ENCODE peak calls at places on chromosomes 6 and 20, in four cellular contexts. Z is HEK293T, A is HepG2, P is K562. Q is an unnamed sample.

GRCh38 chr6:14444296-14444993 is 326.9 kb downstream of the CD83 start:
- DNase-seq in A (no peak), Z (no peak), P (no peak), Q (no peak)

GRCh38 chr6:63805808-63806572 is 170.4 kb downstream of the PHF3 start:
- DNase-seq in Z (no peak), P (no peak), A (peak), Q (no peak)

GRCh38 chr6:158715330-158716311 is 65.8 kb downstream of the SYTL3 start:
- DNase-seq in P (no peak), Z (no peak), A (no peak), Q (no peak)

GRCh38 chr6:157779705-157780604 is 43.1 kb upstream of the SNX9 start:
- DNase-seq in Z (no peak), A (no peak), P (no peak), Q (no peak)

GRCh38 chr6:123380257-123380656 is 256.5 kb downstream of the TRDN start:
- DNase-seq in Z (peak), P (peak), A (peak), Q (no peak)

GRCh38 chr6:102525336-102525735 is 1131.8 kb downstream of the GRIK2 start:
- DNase-seq in P (no peak), Z (no peak), A (no peak), Q (no peak)

GRCh38 chr6:26017567-26017966 is 55.0 kb downstream of the TRIM38 start:
- DNase-seq in Z (no peak), A (no peak), P (no peak), Q (peak)

GRCh38 chr20:18902181-18902725 is 88.7 kb downstream of the SCP2D1 start:
- DNase-seq in A (no peak), P (no peak), Z (no peak), Q (no peak)

GRCh38 chr6:43263314-43264178 is 20.3 kb downstream of the TTBK1 start:
- DNase-seq in A (peak), P (peak), Z (peak), Q (peak)

GRCh38 chr20:24654425-24654824 is 185.0 kb downstream of the SYNDIG1 start:
- DNase-seq in P (no peak), Z (no peak), A (no peak), Q (no peak)

GRCh38 chr6:163671355-163671754 is 256.8 kb downstream of the QKI start:
- DNase-seq in Z (no peak), P (peak), A (no peak), Q (no peak)

GRCh38 chr6:63476302-63476701 is 96.0 kb upstream of the LOC128125822 start:
- DNase-seq in A (peak), P (no peak), Z (no peak), Q (no peak)

GRCh38 chr20:34254979-34255378 is 13.8 kb downstream of the ASIP start:
- DNase-seq in P (no peak), Z (no peak), A (peak), Q (no peak)

GRCh38 chr6:30396833-30397479 is 52.0 kb downstream of the RPP21 start:
- DNase-seq in Z (peak), P (peak), A (peak), Q (peak)

GRCh38 chr20:830011-830521 is 3.4 kb upstream of the FAM110A start:
- DNase-seq in Z (no peak), P (no peak), A (no peak), Q (no peak)

DNA sequence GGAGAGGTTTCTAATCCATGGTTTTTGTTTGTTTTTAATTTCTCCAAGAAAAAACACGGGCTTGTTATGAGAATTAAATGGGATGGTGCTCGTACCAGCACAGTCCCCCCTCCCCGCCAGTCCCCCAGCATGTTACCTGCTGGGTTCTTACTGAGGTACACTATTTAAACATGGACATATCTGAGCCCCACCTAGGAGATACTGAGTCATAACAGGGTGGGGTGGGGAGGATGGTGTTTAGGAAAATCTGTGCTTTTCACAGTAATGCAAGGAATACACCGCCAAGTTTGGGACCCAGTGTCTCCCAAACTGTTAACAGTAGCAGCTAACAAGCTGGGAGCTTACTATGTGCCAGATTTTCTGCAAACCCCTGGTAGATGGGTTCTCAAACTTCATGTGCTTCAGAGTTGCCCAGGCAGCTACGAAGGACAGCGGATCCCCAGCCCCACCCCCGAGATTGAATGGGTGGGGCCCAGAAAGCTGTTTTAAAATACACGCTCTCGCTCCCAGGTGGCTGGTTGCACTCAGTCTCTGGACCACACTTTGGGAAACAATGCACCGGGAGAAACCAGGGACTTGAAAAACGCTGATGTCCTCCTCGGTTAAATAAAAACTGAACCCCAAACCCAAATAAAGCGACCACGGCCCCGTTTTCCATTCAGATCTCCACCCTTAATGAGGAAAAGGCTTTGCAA is 995 bp downstream of the ZFP64 start:
- DNase-seq in P (peak), A (peak), Z (peak), Q (no peak)
- TF ChIP-seq ELF4 in P (no peak), A (no peak), Z (no peak), Q (no peak)

GRCh38 chr6:9401936-9402335 is 966.6 kb upstream of the SLC35B3 start:
- DNase-seq in A (no peak), P (no peak), Z (no peak), Q (no peak)
- TF ChIP-seq ELF4 in A (no peak), P (no peak), Z (no peak), Q (no peak)

DNA sequence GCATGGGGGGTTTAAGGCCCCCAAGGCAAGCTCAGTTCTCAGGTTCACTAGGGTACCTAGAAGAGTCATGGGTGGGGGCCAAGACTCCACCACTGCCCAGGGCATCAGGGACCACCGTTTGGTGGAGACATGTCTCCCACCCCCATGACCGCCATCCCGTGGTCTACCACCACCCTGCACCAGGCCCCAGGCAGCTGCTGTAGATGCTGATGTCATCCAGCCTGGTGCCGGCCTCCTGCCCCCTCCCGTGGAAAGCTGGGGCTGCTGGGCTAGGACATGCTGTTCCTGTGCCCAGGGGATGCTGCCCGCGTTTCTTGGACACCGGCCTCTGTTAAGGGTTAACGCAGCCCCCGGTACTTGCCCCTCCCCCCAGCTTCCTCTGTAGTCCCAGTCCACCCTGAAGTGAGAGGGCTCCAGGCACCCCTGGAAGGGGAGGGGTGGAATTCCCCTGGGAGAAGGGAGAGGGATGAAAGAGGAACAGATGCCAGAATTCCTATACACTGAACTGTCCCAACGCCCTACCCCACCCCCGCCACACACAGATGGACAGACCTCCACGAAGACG is 587 bp downstream of the IP6K3 start:
- DNase-seq in A (no peak), Z (no peak), P (no peak), Q (no peak)
- TF ChIP-seq ELF4 in A (no peak), Z (no peak), P (no peak), Q (no peak)

GRCh38 chr6:136582702-136583471 is 32.7 kb upstream of the MAP7 start:
- DNase-seq in A (peak), P (no peak), Z (no peak), Q (no peak)
- TF ChIP-seq ELF4 in A (no peak), P (no peak), Z (no peak), Q (no peak)

GRCh38 chr6:49054311-49054710 is 408.7 kb downstream of the MMUT start:
- DNase-seq in P (no peak), Z (no peak), A (no peak), Q (no peak)
- TF ChIP-seq ELF4 in P (no peak), Z (no peak), A (no peak), Q (no peak)

DNA sequence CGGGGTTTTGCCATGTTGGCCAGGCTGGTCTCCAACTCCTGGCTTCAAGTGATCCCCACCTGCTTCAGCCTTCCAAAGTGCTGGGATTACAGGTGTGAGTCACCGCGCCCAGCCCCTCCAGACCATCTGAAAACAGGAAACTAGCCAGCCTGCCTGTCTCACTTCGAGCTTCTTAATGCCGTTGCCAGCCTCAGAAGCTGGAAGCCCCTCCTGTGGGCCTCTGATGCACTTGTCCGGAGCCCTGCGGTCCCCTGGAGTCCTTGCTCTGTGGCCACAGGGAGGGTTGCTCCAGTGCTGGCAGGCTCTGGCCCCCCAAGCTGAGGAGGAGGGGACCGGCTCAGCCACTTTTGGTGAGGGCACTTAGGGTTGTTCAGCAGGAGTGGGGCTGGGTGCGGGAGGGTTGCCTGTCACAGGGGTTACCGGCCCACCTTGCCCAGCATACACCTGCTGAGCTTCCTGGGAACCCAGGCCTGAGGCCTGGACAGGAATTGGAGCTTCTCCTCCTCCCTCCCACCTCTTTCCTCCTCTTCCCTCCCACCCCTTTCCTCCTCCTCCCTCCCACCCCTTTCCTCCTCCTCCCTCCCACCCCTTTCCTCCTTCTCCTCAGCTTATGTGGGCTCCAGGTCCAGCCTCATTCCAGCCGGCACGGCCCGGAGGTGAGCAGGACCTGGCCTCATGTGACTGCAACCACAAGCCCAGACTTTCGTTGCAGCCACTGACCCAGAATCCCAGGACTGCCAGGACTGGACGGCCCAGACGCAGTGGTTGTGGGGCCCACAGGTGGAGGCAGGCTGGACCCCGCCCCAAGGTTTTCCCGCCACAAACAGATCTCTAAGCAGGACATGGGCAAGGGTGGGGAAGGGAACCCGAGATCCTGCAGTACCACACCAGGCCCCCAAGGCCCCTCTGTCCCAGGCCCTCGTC is 9.4 kb upstream of the BIRC7 start:
- DNase-seq in A (no peak), Z (no peak), P (no peak), Q (no peak)
- TF ChIP-seq ELF4 in A (no peak), Z (no peak), P (no peak), Q (no peak)

DNA sequence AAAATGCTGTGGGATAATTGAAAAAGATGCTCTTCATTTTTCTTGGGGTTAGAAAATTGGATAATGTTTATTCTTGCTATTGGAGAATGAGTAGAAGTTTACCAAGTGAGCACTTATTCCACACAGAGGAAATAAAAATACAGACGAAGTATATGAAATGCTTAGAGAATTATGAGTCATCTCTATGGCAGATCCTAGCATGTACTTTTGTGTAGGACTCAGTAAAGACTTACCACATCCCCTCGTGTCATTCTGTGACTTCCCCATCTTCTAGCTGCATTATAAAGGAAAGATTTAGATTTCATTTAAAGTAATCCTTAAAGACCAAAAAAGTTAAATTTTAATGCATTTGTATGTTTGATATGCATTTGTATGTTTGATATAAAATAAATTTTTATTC is 685.6 kb downstream of the TBC1D32 start:
- DNase-seq in P (no peak), Z (no peak), A (no peak), Q (no peak)
- TF ChIP-seq ELF4 in P (no peak), Z (no peak), A (no peak), Q (no peak)